ENCODE peak calls at places on chromosomes 13 and 19, in six cellular contexts. L is Peyer's patch, X is ovary, V is body of pancreas, H is uterus, R is HCT116. C is an unnamed sample. For H3K36me3, the result is how much of the 10 kb centered on the place peaks cover.

GRCh38 chr13:102848956-102849355 is 3.1 kb downstream of the ERCC5 start:
- DNase-seq in R (no peak), V (no peak), L (no peak), H (no peak), X (no peak), C (no peak)

GRCh38 chr13:111241862-111242261 is 78.6 kb upstream of the TEX29 start:
- DNase-seq in X (no peak), L (no peak), H (no peak), V (no peak), R (no peak), C (no peak)

GRCh38 chr19:46687438-46688145 is 26.6 kb upstream of the DACT3 start:
- DNase-seq in V (no peak), R (no peak), L (no peak), H (no peak), X (no peak), C (no peak)

GRCh38 chr13:109496216-109496615 is 290.2 kb downstream of the IRS2 start:
- DNase-seq in L (no peak), V (no peak), H (no peak), R (no peak), X (no peak), C (no peak)

GRCh38 chr19:15101479-15102082 is 5.6 kb upstream of the SYDE1 start:
- DNase-seq in L (peak), V (peak), X (no peak), R (peak), H (no peak), C (no peak)

GRCh38 chr19:14381689-14382474 is 638 bp downstream of the ADGRE5 start:
- DNase-seq in V (peak), X (no peak), H (peak), R (no peak), L (peak), C (no peak)

GRCh38 chr13:32594339-32594738 is 8.1 kb downstream of the PDS5B start:
- DNase-seq in L (no peak), V (no peak), X (no peak), R (no peak), H (no peak), C (no peak)

GRCh38 chr19:49337267-49338022 is 2.2 kb downstream of the CD37 start:
- DNase-seq in X (no peak), V (no peak), R (no peak), H (no peak), L (peak), C (no peak)

GRCh38 chr19:33400856-33401682 is 27.6 kb downstream of the CEBPG start:
- DNase-seq in L (no peak), X (no peak), H (no peak), V (no peak), R (no peak), C (peak)

GRCh38 chr13:92963029-92963428 is 263.6 kb upstream of the GPC6 start:
- DNase-seq in X (no peak), R (no peak), H (no peak), L (no peak), V (no peak), C (no peak)

GRCh38 chr19:17246681-17247425 is 1.1 kb upstream of the NR2F6 start:
- DNase-seq in R (no peak), L (no peak), X (no peak), V (peak), H (no peak), C (peak)

GRCh38 chr13:91136806-91137205 is 210.7 kb upstream of the MIR17HG start:
- DNase-seq in V (no peak), L (no peak), H (no peak), R (no peak), X (no peak), C (no peak)

GRCh38 chr13:108214511-108215383 is 589 bp downstream of the LIG4 start:
- DNase-seq in X (peak), L (peak), V (peak), R (no peak), H (no peak), C (peak)

GRCh38 chr13:74287672-74288169 is 153.5 kb upstream of the KLF12 start:
- DNase-seq in H (peak), V (peak), X (peak), L (peak), R (no peak), C (peak)

DNA sequence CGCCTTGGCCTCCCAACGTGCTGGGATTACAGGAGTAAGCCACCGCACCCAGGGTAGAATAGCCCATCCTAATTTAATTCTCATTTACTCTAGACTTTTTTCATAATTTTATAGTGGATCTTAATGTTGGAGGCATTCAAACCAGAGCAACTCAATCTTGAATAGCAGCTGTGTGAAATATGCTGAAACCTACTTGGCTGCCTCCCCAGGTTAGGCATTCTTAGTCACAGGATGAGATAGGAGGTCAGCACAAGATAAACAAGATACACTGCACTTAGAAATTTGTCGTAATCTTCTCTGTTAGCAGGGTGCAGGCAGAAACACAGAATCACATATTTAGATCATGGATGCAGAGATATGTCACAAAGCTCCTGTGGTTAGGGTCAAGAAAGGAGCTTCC is 2.7 kb upstream of the ZNF43 start:
- DNase-seq in R (no peak), H (no peak), V (no peak), X (no peak), L (no peak), C (no peak)
- H3K36me3 ChIP-seq in R (under half), H (under half), V (under half), X (under half), L (under half), C (under half)

DNA sequence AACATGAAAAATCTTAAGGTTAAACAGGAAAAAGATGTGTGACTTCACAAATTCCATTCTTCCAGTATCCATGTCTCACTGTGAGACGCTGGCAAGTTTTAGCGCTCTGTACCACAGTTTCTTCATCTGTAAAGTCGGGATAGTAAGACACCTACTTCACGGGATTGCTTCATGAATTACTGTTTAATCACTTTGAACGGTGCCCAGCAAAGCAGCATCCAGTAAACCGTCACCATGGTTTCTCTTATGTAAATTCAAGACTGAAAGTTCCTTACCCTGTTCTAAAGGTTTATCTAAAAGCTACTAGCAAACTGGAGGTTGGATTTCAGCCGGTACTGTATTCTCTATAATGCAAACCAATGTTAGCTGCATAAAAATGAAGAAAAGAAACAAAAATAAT is 53.5 kb downstream of the KATNAL1 start:
- DNase-seq in R (no peak), H (no peak), X (no peak), V (no peak), L (no peak), C (no peak)
- H3K4me3 ChIP-seq in R (no peak), H (no peak), X (no peak), V (no peak), L (no peak), C (no peak)

GRCh38 chr19:18568367-18568766 is 3.3 kb upstream of the UBA52 start:
- DNase-seq in V (no peak), R (no peak), X (no peak), L (no peak), H (no peak), C (no peak)

GRCh38 chr19:18576383-18576782 is 4.7 kb downstream of the UBA52 start:
- DNase-seq in H (no peak), V (no peak), X (no peak), R (no peak), L (no peak), C (no peak)

GRCh38 chr19:18574691-18575291 is 3.1 kb downstream of the UBA52 start:
- DNase-seq in R (no peak), V (no peak), H (no peak), L (no peak), X (no peak), C (no peak)

GRCh38 chr19:18566953-18567352 is 4.7 kb upstream of the UBA52 start:
- DNase-seq in V (no peak), L (no peak), H (no peak), R (no peak), X (no peak), C (no peak)

DNA sequence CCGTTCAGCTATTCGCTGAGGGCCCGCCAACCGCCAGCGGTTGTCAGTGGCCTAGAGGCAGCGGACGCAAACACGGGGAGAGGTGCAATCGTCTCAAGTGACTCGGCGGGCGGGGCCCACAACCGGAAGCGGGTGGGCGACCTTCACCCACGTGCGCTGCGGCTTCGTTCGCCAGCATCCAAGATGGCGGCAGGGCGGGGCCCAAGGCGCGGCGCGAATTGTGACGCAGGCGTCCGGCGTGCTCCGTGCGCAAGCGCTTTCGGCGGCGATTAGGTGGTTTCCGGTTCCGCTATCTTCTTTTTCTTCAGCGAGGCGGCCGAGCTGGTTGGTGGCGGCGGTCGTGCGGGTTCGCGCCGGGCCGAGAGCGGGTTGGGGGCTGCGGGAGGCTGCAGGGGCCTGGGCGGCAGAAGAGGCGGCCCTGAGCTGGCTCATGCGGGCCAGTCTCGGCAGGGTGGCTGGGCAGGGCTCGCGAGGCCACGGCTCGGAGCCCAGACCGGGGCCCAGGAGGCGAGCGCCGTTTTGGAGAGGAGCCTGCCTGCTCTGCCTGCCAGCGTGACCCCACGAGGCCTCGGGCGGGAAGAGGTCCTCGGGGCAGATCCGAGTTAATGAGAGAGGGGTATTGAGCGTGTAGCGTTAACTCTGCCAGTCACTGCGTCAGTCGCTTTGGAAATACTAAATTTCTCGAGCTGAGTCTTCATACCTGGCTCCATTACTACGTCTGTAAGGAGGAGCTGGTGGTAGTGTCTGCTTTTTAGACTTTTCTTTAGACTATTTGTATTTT is at the start of gene UBA52:
- DNase-seq in L (peak), R (peak), X (peak), H (peak), V (peak), C (peak)
- TF ChIP-seq POLR2A in L (peak), R (peak), X (peak), H (peak), V (peak), C (peak)

GRCh38 chr19:10691883-10692282 is 9.4 kb upstream of the QTRT1 start:
- DNase-seq in H (no peak), X (no peak), R (no peak), L (no peak), V (no peak), C (no peak)
- H3K36me3 ChIP-seq in H (under half), X (under half), R (under half), L (half or more), V (under half), C (under half)